ENCODE peak calls at places on chromosome 2, in six cellular contexts. B is IMR-90, X is mesenchymal stem cell, F is H9, P is H1, E is trophoblast cell. I is an unnamed sample.

GRCh38 chr2:143026411-143027054 is 102.7 kb upstream of the ARHGAP15 start:
- DNase-seq in F (peak; percentile 58), B (no peak), E (no peak), X (peak; percentile 43), P (peak; percentile 61), I (peak; percentile 21)

GRCh38 chr2:57185568-57185967 is 861.0 kb upstream of the VRK2 start:
- DNase-seq in E (no peak), B (no peak), P (no peak), F (no peak), X (no peak), I (no peak)

GRCh38 chr2:81858998-81859397 is 1554.4 kb upstream of the LRRTM1 start:
- DNase-seq in X (peak; percentile 13), B (no peak), E (no peak), P (no peak), F (no peak), I (no peak)

GRCh38 chr2:68765739-68766377 is 31.2 kb downstream of the ARHGAP25 start:
- DNase-seq in P (no peak), X (peak; percentile 82), F (no peak), B (peak; percentile 75), E (no peak), I (no peak)

GRCh38 chr2:225889452-225889851 is 489.9 kb downstream of the NYAP2 start:
- DNase-seq in B (peak; percentile 94), X (peak; percentile 63), P (no peak), E (peak; percentile 73), F (no peak), I (no peak)

GRCh38 chr2:98608962-98609604 is 694 bp downstream of the UNC50 start:
- DNase-seq in E (peak; percentile 38), F (no peak), P (no peak), X (peak; percentile 66), B (peak; percentile 58), I (no peak)

GRCh38 chr2:134078349-134078748 is 175.5 kb upstream of the MGAT5 start:
- DNase-seq in X (no peak), B (no peak), P (no peak), F (no peak), E (no peak), I (no peak)

GRCh38 chr2:60882971-60883753 is 1.8 kb downstream of the REL start:
- DNase-seq in B (peak; percentile 15), X (peak; percentile 38), E (peak; percentile 35), F (no peak), P (no peak), I (no peak)

GRCh38 chr2:181105562-181105961 is 125.2 kb downstream of the UBE2E3 start:
- DNase-seq in B (no peak), E (no peak), X (no peak), F (no peak), P (no peak), I (no peak)

GRCh38 chr2:173881466-173881865 is 83.7 kb downstream of the SP3 start:
- DNase-seq in X (no peak), E (no peak), P (no peak), F (no peak), B (peak; percentile 7), I (no peak)

GRCh38 chr2:221420245-221420644 is 151.9 kb downstream of the EPHA4 start:
- DNase-seq in B (no peak), F (no peak), P (no peak), E (no peak), X (no peak), I (no peak)

GRCh38 chr2:120858361-120858760 is 122.7 kb downstream of the GLI2 start:
- DNase-seq in P (no peak), E (no peak), X (no peak), F (no peak), B (no peak), I (no peak)

GRCh38 chr2:239131521-239131920 is 269.3 kb downstream of the HDAC4 start:
- DNase-seq in X (no peak), P (no peak), F (no peak), E (no peak), B (no peak), I (no peak)

GRCh38 chr2:98560256-98560771 is 48.0 kb downstream of the COA5 start:
- DNase-seq in B (peak; percentile 96), X (peak; percentile 79), F (no peak), P (no peak), E (no peak), I (no peak)

GRCh38 chr2:239953418-239954061 is 71.6 kb downstream of the NDUFA10 start:
- DNase-seq in X (no peak), E (no peak), B (peak; percentile 15), P (no peak), F (no peak), I (no peak)

GRCh38 chr2:101286684-101287083 is 21.8 kb downstream of the RNF149 start:
- DNase-seq in P (no peak), B (no peak), X (no peak), E (no peak), F (no peak), I (no peak)

GRCh38 chr2:128451636-128452411 is 133.2 kb upstream of the HS6ST1 start:
- DNase-seq in X (no peak), P (peak; percentile 36), B (no peak), F (peak; percentile 23), E (no peak), I (no peak)

GRCh38 chr2:88754585-88755305 is 63.3 kb downstream of the RPIA start:
- DNase-seq in B (no peak), F (no peak), P (no peak), X (no peak), E (no peak), I (no peak)

GRCh38 chr2:230348792-230349191 is 21.8 kb downstream of the SP140L start:
- DNase-seq in X (no peak), E (no peak), P (no peak), B (no peak), F (no peak), I (no peak)

GRCh38 chr2:230346921-230347533 is 20.0 kb downstream of the SP140L start:
- DNase-seq in B (peak; percentile 8), X (no peak), E (no peak), F (no peak), P (no peak), I (no peak)

GRCh38 chr2:230343747-230344146 is 16.8 kb downstream of the SP140L start:
- DNase-seq in B (peak; percentile 12), F (no peak), E (no peak), P (no peak), X (no peak), I (no peak)

GRCh38 chr2:230346465-230346864 is 19.5 kb downstream of the SP140L start:
- DNase-seq in X (no peak), B (no peak), F (no peak), P (no peak), E (no peak), I (no peak)

DNA sequence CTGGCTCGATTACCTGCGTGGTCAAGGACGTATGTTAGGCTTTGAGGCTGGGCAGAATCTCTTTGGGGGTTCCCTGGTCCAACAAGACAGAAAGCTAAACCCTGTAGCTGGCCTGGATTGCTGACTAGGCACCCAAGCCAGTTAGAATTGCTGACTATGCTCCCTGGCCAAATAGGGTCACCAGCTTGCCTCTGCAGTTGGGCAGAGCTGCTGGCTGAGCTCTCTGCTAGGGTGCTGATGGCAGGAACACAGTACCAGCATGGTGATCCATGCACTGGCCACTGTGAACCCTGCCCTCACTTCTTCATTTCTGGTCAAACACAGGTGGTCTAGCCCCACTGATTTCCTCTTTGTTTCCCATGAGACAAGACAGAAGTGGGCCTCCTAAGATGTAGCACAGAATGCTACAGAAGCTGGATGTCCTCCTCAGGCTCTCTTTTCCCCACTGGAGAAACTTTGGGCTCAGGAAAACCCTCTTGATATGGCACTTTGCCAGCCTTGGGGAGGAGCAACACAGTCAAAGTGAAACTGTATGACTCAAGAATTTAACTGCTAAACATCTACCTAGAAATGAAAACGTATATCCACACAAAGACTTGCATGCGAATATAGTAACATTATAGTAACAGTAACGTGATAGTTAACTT is 20.8 kb downstream of the SP140L start:
- DNase-seq in X (peak; percentile 57), E (no peak), B (peak; percentile 31), F (no peak), P (no peak), I (no peak)
- H3K27ac ChIP-seq in X (no peak overlapping the region), E (no peak overlapping the region), B (no peak overlapping the region), F (no peak overlapping the region), P (no peak overlapping the region), I (no peak overlapping the region)

DNA sequence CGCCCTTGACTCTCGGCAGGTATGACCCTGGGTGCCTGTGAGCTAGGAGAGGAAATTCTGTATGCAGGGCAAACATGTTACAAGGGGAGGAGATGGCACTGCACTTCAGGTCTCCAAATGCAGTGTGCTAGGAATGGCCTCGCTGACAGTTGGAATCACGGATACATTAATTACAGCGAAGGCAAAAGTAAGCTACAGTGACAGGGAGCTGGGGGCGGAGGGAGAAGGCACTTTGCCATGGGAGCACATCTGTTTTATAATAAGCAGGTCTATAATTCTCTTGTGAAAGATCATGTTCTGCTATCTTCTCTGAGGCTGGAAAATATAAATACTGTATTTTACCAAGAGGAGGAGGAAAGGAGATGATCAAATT is 56.2 kb upstream of the FZD5 start:
- DNase-seq in X (no peak), P (no peak), F (no peak), B (no peak), E (no peak), I (no peak)
- H2AK5ac ChIP-seq in X (no peak overlapping the region), P (peak overlapping the region; percentile 14), F (no peak overlapping the region), B (no peak overlapping the region), E (no peak overlapping the region), I (no peak overlapping the region)

GRCh38 chr2:10901565-10901964 is 10.2 kb upstream of the KCNF1 start:
- DNase-seq in X (no peak), P (no peak), B (no peak), E (no peak), F (no peak), I (no peak)

GRCh38 chr2:10905006-10905871 is 6.5 kb upstream of the KCNF1 start:
- DNase-seq in X (no peak), B (no peak), F (no peak), E (no peak), P (no peak), I (no peak)

GRCh38 chr2:10905872-10906143 is 5.9 kb upstream of the KCNF1 start:
- DNase-seq in F (no peak), X (no peak), E (no peak), B (no peak), P (no peak), I (no peak)

GRCh38 chr2:10904455-10904854 is 7.3 kb upstream of the KCNF1 start:
- DNase-seq in E (no peak), P (no peak), X (no peak), B (no peak), F (no peak), I (no peak)

DNA sequence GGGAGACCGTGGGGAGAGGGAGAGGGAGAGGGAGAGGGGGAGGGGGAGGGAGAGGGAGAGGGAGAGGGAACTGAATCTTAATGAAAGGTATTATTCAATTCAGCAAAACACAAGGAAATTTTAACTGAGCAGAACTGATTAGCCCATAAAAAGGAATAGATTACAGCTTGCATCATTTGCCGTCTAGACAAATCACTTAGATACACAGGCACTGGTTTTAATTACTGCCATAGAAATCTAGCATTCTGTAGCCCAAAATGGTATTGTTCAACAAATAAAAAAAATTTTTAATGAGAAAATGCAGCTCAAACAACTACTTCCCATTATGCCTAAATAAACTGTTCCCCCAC is 7.9 kb upstream of the KCNF1 start:
- DNase-seq in B (no peak), P (no peak), X (no peak), E (no peak), F (no peak), I (no peak)
- H3K14ac ChIP-seq in B (no peak overlapping the region), P (no peak overlapping the region), X (no peak overlapping the region), E (no peak overlapping the region), F (no peak overlapping the region), I (no peak overlapping the region)

DNA sequence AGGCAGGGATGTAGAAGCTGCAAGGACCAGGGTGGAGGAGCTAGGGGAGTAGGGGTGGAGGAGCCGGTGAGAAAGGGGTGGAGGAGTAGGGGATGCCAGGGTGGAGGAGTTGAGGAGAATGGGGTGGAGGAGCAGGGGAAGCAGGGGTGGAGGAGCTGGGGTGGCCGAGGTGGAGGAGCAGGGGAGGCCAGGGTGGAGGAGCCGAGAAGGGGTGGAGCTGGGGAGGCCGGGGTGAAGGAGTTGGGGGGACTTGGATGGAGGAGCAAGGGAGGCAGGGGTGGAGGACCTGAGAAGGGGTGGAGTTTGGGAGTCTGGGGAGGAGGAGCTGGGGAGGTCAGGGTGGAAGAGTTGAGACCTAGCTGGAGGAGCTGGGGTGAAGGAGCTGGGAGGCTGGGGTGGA is 13.3 kb downstream of the SOX11 start:
- DNase-seq in X (no peak), F (no peak), E (no peak), B (no peak), P (no peak), I (no peak)
- H3K27ac ChIP-seq in X (no peak overlapping the region), F (no peak overlapping the region), E (no peak overlapping the region), B (no peak overlapping the region), P (no peak overlapping the region), I (no peak overlapping the region)

I was measured in neuronal stem cell.